ENCODE peak calls at places on chromosome 2, in ten cellular contexts. K is thyroid gland; J is fibroblast of lung; S is heart right ventricle; V is upper lobe of right lung; N is dorsolateral prefrontal cortex; Q is CD8-positive, alpha-beta T cell; T is endodermal cell; X is testis; C is tibial artery. M is an unnamed sample.

GRCh38 chr2:16203691-16204090 is 263.3 kb downstream of the MYCN start:
- DNase-seq in K (no peak), N (no peak), X (no peak), J (no peak), Q (no peak), V (no peak), T (no peak), C (no peak), S (no peak), M (no peak)

GRCh38 chr2:235378261-235378660 is 115.6 kb upstream of the AGAP1 start:
- DNase-seq in J (no peak), Q (no peak), N (no peak), S (no peak), C (no peak), V (no peak), X (no peak), T (no peak), K (no peak), M (peak)

GRCh38 chr2:20173496-20174402 is 51.2 kb downstream of the SDC1 start:
- DNase-seq in K (no peak), J (no peak), S (no peak), N (no peak), V (no peak), T (peak), Q (no peak), C (no peak), X (no peak), M (no peak)

GRCh38 chr2:141911485-141912066 is 219.2 kb downstream of the LRP1B start:
- DNase-seq in X (peak), J (peak), Q (no peak), T (peak), S (no peak), N (no peak), C (no peak), K (peak), V (no peak), M (peak)

GRCh38 chr2:200137275-200137674 is 169.2 kb upstream of the SPATS2L start:
- DNase-seq in S (no peak), J (no peak), Q (no peak), C (no peak), X (no peak), N (no peak), V (no peak), K (no peak), T (no peak), M (no peak)

GRCh38 chr2:79980816-79981215 is 323.7 kb downstream of the LRRTM1 start:
- DNase-seq in K (no peak), X (no peak), S (no peak), C (no peak), V (no peak), Q (no peak), J (no peak), T (no peak), N (no peak), M (no peak)

GRCh38 chr2:101463885-101464653 is 10.8 kb downstream of the RFX8 start:
- DNase-seq in C (no peak), N (no peak), Q (no peak), V (no peak), T (no peak), S (no peak), J (peak), X (no peak), K (no peak), M (peak)

GRCh38 chr2:76330865-76331264 is 620.1 kb upstream of the GCFC2 start:
- DNase-seq in X (no peak), C (no peak), J (no peak), T (no peak), K (no peak), S (no peak), N (no peak), Q (no peak), V (no peak), M (no peak)

GRCh38 chr2:111945444-111946293 is 47.3 kb downstream of the MERTK start:
- DNase-seq in T (no peak), X (no peak), N (no peak), S (no peak), Q (no peak), C (no peak), J (no peak), V (no peak), K (peak), M (no peak)

GRCh38 chr2:69973335-69973735 is 11.9 kb upstream of the ASPRV1 start:
- DNase-seq in S (no peak), T (no peak), X (no peak), Q (no peak), J (peak), V (no peak), C (no peak), K (peak), N (no peak), M (peak)

GRCh38 chr2:236472711-236473495 is 96.7 kb upstream of the ACKR3 start:
- DNase-seq in K (no peak), C (no peak), T (no peak), X (no peak), S (no peak), J (no peak), Q (no peak), V (no peak), N (no peak), M (no peak)

GRCh38 chr2:160205511-160205910 is 5.4 kb upstream of the ITGB6 start:
- DNase-seq in C (peak), N (no peak), Q (no peak), V (peak), X (no peak), K (peak), S (no peak), J (peak), T (no peak), M (peak)

GRCh38 chr2:137943035-137943830 is 21.0 kb upstream of the HNMT start:
- DNase-seq in X (no peak), K (no peak), N (no peak), V (no peak), T (no peak), J (no peak), C (no peak), Q (no peak), S (no peak), M (no peak)

GRCh38 chr2:44902178-44902577 is 39.3 kb upstream of the SIX3 start:
- DNase-seq in N (no peak), V (no peak), K (no peak), X (no peak), S (no peak), Q (no peak), T (no peak), C (no peak), J (no peak), M (no peak)

GRCh38 chr2:200324362-200324761 is 17.9 kb downstream of the SPATS2L start:
- DNase-seq in V (no peak), N (no peak), K (no peak), T (no peak), Q (no peak), J (no peak), S (no peak), X (no peak), C (no peak), M (no peak)

GRCh38 chr2:1992280-1992679 is 248.0 kb upstream of the PXDN start:
- DNase-seq in X (no peak), K (no peak), V (no peak), T (peak), Q (no peak), S (no peak), N (no peak), J (no peak), C (no peak), M (no peak)

GRCh38 chr2:24206714-24207113 is 31.9 kb downstream of the FAM228A start:
- DNase-seq in K (no peak), Q (no peak), N (no peak), T (no peak), X (no peak), C (no peak), J (no peak), V (no peak), S (no peak), M (no peak)

GRCh38 chr2:7841751-7842150 is 840.1 kb upstream of the ID2 start:
- DNase-seq in T (peak), J (no peak), K (no peak), X (no peak), V (no peak), N (no peak), C (no peak), Q (no peak), S (no peak), M (no peak)

GRCh38 chr2:127217470-127218325 is 2.4 kb downstream of the CYP27C1 start:
- DNase-seq in K (no peak), C (no peak), S (no peak), X (no peak), V (no peak), N (no peak), J (no peak), T (peak), Q (no peak), M (no peak)

GRCh38 chr2:127218843-127219715 is 1.0 kb downstream of the CYP27C1 start:
- DNase-seq in C (no peak), S (no peak), Q (no peak), X (no peak), J (no peak), K (no peak), V (no peak), N (no peak), T (peak), M (no peak)

GRCh38 chr2:127219716-127220090 is 396 bp downstream of the CYP27C1 start:
- DNase-seq in X (no peak), Q (no peak), J (no peak), K (peak), V (no peak), N (no peak), T (peak), S (no peak), C (no peak), M (no peak)

GRCh38 chr2:127220102-127220806 is at the start of gene CYP27C1:
- DNase-seq in K (peak), J (peak), T (peak), N (no peak), C (no peak), X (peak), S (no peak), V (no peak), Q (no peak), M (peak)

DNA sequence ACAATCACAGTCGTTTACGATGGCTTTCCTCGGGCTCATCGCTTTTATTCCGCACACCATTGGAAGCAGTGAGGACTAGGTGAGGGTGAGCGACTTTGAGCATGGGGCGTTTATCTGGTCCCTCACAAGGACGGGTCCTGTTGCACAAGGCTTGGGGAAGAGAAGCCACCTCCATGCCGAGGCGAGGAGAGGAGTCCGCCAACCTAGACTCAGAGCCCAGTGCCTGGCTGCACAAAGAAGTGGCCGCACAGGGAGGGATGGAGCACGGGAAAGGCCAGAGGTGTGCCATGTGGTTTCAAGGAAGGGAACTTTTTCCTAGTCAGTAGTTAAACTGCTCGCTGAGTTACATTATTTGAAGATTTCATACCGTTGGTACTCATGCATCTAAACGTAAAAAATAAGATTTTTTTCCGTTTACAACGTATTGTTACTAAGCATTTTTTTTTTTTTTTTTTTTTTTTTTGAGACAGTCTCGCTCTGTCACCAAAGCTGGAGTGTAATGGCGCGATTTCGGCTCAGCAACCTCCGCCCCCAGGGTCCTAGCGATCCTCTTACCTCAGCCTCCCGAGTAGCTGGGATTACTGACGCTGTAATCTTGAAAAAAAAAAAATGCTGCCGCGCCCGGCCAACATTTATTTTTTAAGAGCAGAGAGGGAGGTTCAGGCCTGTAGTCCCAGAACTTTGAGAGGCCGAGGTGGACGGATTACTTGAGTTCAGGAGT is 868 bp upstream of the CYP27C1 start:
- DNase-seq in V (no peak), Q (no peak), J (no peak), C (no peak), T (peak), X (no peak), K (peak), S (no peak), N (no peak), M (no peak)
- H3K4me3 ChIP-seq in V (no peak), Q (peak), J (peak), C (no peak), T (peak), X (peak), K (no peak), S (peak), N (peak), M (no peak)

DNA sequence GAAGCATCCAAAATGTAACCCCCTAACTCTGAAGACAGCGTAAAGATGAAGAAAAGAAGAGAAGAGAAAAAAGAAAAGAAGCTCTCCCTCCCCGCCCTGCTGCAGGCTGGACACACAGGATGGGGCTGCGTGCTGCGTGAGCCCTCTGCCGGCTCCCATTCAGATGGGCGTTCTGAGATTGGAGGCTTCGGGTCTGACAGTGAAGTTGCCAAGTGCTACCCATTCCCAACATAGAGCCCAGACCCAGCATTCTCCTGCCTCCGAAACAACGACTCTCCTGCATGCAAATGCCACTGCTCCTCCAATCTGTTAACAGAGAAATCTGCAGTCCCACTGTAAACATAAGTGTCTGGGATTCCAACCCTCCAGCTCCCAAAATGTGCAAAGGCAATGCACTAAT is 234.9 kb downstream of the BCL11A start:
- DNase-seq in K (no peak), J (no peak), C (no peak), Q (no peak), T (peak), N (no peak), X (no peak), V (no peak), S (peak), M (no peak)
- TF ChIP-seq CTCF in K (no peak), J (no peak), C (no peak), Q (no peak), T (peak), N (peak), X (no peak), V (no peak), S (no peak), M (no peak)

DNA sequence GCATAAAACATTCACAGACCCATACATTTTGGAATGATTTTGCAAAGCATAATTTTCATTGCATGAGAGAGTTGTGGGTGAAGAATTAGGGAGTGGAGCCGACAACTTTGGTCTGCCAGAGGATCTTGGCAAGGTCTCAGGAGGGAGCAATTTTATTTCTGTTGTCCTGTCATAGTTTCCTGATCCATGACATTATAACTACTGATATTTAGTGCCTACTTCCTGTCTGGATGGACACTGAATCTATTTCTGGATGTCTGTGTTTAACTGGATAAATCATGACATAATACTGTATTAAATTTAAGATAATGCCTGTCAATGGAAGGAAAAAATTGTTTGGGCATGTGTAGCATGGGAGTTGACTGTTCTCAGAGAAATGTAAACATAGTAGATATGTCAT is 2.5 kb downstream of the ITGA4 start:
- DNase-seq in X (no peak), V (no peak), S (no peak), Q (no peak), K (no peak), J (peak), T (no peak), N (no peak), C (no peak), M (peak)
- H3K4me3 ChIP-seq in X (no peak), V (peak), S (no peak), Q (peak), K (no peak), J (no peak), T (no peak), N (no peak), C (no peak), M (no peak)

GRCh38 chr2:150100834-150101233 is 386.6 kb downstream of the RND3 start:
- DNase-seq in T (no peak), C (no peak), V (no peak), N (no peak), K (no peak), X (no peak), J (no peak), Q (no peak), S (no peak), M (no peak)
- TF ChIP-seq CTCF in T (no peak), C (no peak), V (no peak), N (no peak), K (no peak), X (no peak), J (no peak), Q (no peak), S (no peak), M (no peak)

GRCh38 chr2:37589298-37589697 is 82.1 kb downstream of the CDC42EP3 start:
- DNase-seq in K (no peak), N (no peak), V (no peak), C (no peak), T (no peak), Q (no peak), J (peak), X (no peak), S (no peak), M (no peak)
- H3K4me3 ChIP-seq in K (no peak), N (no peak), V (no peak), C (no peak), T (no peak), Q (no peak), J (no peak), X (no peak), S (no peak), M (no peak)

GRCh38 chr2:190862591-190862991 is 18.0 kb upstream of the GLS start:
- DNase-seq in V (no peak), K (no peak), T (no peak), S (no peak), Q (no peak), J (no peak), C (no peak), N (no peak), X (no peak), M (peak)

GRCh38 chr2:190862067-190862466 is 18.6 kb upstream of the GLS start:
- DNase-seq in Q (no peak), N (no peak), T (no peak), X (no peak), V (no peak), K (no peak), C (no peak), S (no peak), J (no peak), M (no peak)

GRCh38 chr2:190858817-190859216 is 21.8 kb upstream of the GLS start:
- DNase-seq in Q (no peak), X (no peak), J (peak), V (no peak), N (no peak), S (no peak), C (no peak), T (no peak), K (no peak), M (peak)

GRCh38 chr2:190859347-190860297 is 21.0 kb upstream of the GLS start:
- DNase-seq in N (no peak), Q (no peak), C (no peak), K (no peak), T (peak), J (no peak), S (no peak), X (no peak), V (no peak), M (peak)

GRCh38 chr2:190860985-190861721 is 19.5 kb upstream of the GLS start:
- DNase-seq in N (no peak), T (peak), Q (no peak), X (no peak), S (no peak), V (no peak), C (no peak), J (no peak), K (peak), M (peak)
- TF ChIP-seq CTCF in N (no peak), T (no peak), Q (no peak), X (no peak), S (no peak), V (no peak), C (no peak), J (no peak), K (no peak), M (no peak)

DNA sequence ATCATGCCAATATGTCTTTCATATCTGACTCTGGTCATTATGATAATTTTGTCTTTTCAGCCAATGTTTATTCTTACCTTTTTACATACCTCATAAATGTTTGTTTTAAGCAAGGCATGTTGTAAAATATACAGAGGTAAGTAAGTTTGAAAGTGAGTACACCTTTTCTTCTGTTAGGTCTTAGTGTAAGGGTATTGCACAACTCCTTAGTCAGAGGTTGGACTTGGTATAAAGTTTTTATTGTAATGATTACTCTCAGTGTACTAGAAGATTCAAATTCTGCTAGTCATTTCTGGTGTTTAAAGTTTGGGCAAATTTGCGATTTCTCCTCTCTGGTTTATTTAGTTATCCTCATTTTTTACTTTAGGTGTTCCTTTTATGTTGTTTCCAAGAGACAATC is 564.3 kb upstream of the FSIP2 start:
- DNase-seq in V (no peak), C (no peak), S (no peak), X (no peak), Q (no peak), J (no peak), T (no peak), K (no peak), N (no peak), M (no peak)
- H3K4me3 ChIP-seq in V (no peak), C (no peak), S (no peak), X (no peak), Q (no peak), J (no peak), T (no peak), K (no peak), N (no peak), M (no peak)

GRCh38 chr2:52976132-52976949 is 791.3 kb upstream of the CHAC2 start:
- DNase-seq in J (peak), K (peak), S (no peak), Q (no peak), V (no peak), C (no peak), N (no peak), T (peak), X (peak), M (peak)
- TF ChIP-seq CTCF in J (peak), K (no peak), S (no peak), Q (no peak), V (peak), C (no peak), N (no peak), T (peak), X (no peak), M (peak)

M was measured in fibroblast of the aortic adventitia.